ENCODE peak calls at places on chromosomes 16 and 17, in six cellular contexts. T is GM13977, S is AG04449, V is OCI-LY7, N is lung, C is breast epithelium. B is an unnamed sample.

GRCh38 chr16:11256657-11257130 is 690 bp upstream of the SOCS1 start:
- DNase-seq in V (no peak), N (peak), T (no peak), C (no peak), S (no peak), B (no peak)

GRCh38 chr17:45666641-45667040 is 117.5 kb upstream of the CRHR1 start:
- DNase-seq in N (no peak), S (no peak), T (no peak), V (no peak), C (no peak), B (no peak)

GRCh38 chr17:37168731-37169353 is 206.9 kb upstream of the C17orf78 start:
- DNase-seq in T (no peak), S (no peak), N (no peak), V (no peak), C (no peak), B (no peak)

GRCh38 chr17:14471052-14471451 is 170.2 kb downstream of the HS3ST3B1 start:
- DNase-seq in N (no peak), T (no peak), C (no peak), S (peak), V (no peak), B (no peak)

GRCh38 chr17:28145348-28145747 is 102.9 kb downstream of the NLK start:
- DNase-seq in S (no peak), C (no peak), V (no peak), T (no peak), N (no peak), B (no peak)

GRCh38 chr16:56600398-56600999 is 7.9 kb upstream of the MT2A start:
- DNase-seq in V (peak), T (peak), S (no peak), N (no peak), C (no peak), B (peak)

GRCh38 chr16:79863128-79864031 is 262.8 kb upstream of the MAF start:
- DNase-seq in N (no peak), V (no peak), T (no peak), C (no peak), S (no peak), B (no peak)

GRCh38 chr17:2124391-2124790 is 69.5 kb downstream of the HIC1 start:
- DNase-seq in C (no peak), T (no peak), V (no peak), N (no peak), S (no peak), B (no peak)

GRCh38 chr16:4183258-4184037 is 58.4 kb downstream of the SRL start:
- DNase-seq in C (peak), N (peak), V (peak), S (no peak), T (peak), B (peak)
- TF ChIP-seq CTCF in C (no peak), N (no peak), V (no peak), S (no peak), T (no peak), B (no peak)

DNA sequence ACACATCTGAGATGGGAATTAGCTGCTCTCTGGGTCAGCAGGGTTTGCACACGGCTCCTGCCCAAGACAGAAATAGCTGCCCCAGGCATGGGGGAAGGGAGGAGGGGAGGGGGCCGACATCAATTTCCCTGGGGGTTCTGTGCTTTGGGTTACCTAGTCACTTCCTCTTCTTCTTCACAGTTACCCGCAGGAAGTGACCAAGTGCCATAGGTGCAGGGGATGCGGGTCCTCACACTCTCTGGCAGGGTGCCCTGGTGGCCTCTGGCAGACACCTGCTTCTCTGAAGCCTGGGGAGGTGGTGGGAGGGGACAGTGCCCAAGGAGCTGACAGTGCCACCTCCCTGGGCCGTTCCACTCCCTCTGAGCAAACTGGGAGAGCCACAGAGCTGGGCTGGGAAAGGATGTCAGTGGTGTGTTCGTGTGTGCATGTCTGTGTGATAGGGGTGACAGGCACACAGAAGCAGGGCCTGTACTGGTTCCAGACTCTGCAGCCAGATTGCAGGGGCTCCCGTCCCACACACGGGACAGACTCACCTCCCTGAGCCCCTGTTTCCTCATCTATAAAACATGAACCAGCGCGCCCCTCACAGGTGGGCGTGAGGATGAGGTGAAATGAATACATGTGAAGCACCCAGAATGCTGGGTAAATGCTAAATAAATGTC is 18.2 kb downstream of the SCN4A start:
- DNase-seq in C (no peak), V (peak), N (no peak), S (no peak), T (no peak), B (peak)
- TF ChIP-seq CTCF in C (no peak), V (peak), N (no peak), S (no peak), T (peak), B (no peak)

DNA sequence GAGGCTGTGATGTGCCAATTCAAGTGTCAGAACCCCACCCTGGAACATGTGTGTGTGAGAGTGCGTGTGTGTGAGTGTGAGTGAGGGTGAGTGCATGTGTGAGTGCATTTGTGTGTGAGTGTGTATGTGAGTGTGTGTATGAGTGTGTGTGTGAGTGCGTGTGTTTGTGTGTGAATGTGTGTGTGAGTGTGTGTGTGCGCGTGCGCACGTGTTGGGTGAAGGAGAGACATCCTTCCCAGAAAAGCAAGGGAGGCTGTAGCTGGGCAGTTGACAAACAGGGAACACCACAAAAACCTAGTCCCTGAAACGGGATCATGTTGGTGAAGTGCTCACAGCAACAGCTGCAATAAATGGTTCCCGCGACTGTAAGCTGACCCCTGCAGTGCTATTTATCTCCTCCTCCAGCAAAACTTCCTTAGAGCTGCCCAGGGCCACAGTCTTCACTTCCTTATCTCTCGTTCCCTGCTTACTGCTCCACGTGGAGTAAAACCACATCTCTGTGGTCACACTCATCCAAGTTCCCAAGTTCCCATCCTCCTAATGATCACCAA is 40.1 kb upstream of the RPL38 start:
- DNase-seq in T (no peak), V (no peak), C (no peak), N (no peak), S (no peak), B (no peak)
- TF ChIP-seq CTCF in T (no peak), V (no peak), C (no peak), N (no peak), S (no peak), B (no peak)

GRCh38 chr16:85091522-85091910 is 20.8 kb downstream of the CIBAR2 start:
- DNase-seq in N (no peak), C (no peak), V (no peak), S (no peak), T (no peak), B (no peak)
- TF ChIP-seq CTCF in N (no peak), C (no peak), V (no peak), S (no peak), T (no peak), B (no peak)

B was measured in activated CD8-positive, alpha-beta T cell treated with anti-CD3 and anti-CD28 coated beads for 36 hours.